ENCODE peak calls at places on chromosomes 1 and 21, in eight cellular contexts. H is left lung; D is CD8-positive, alpha-beta T cell; X is A549; J is endothelial cell of umbilical vein; N is small intestine; T is transverse colon; R is sigmoid colon. G is an unnamed sample. For H3K4me1, the result is how much of the 10 kb centered on the place peaks cover.

GRCh38 chr1:207308451-207309190 is 12.9 kb upstream of the CD55 start:
- DNase-seq in J (no peak), R (no peak), T (no peak), H (no peak), D (no peak), X (no peak), N (no peak), G (no peak)

GRCh38 chr1:1385931-1386330 is 10.9 kb upstream of the AURKAIP1 start:
- DNase-seq in T (no peak), X (no peak), H (no peak), R (no peak), N (no peak), J (no peak), D (no peak), G (no peak)

GRCh38 chr1:12620142-12620865 is 2.3 kb upstream of the DHRS3 start:
- DNase-seq in H (no peak), D (no peak), X (no peak), R (no peak), J (no peak), T (no peak), N (peak), G (no peak)

GRCh38 chr1:6683434-6683833 is 18.2 kb downstream of the DNAJC11 start:
- DNase-seq in H (no peak), T (no peak), D (no peak), N (no peak), R (no peak), X (no peak), J (no peak), G (no peak)

GRCh38 chr1:55466921-55467320 is 251.8 kb upstream of the USP24 start:
- DNase-seq in H (no peak), J (no peak), N (no peak), D (no peak), R (no peak), X (no peak), T (no peak), G (no peak)

GRCh38 chr1:167676916-167677848 is 44.6 kb upstream of the MPZL1 start:
- DNase-seq in R (no peak), D (no peak), H (no peak), J (no peak), X (no peak), N (no peak), T (no peak), G (no peak)

GRCh38 chr1:20168547-20169491 is 17.1 kb upstream of the UBXN10 start:
- DNase-seq in H (no peak), N (no peak), J (no peak), D (no peak), R (no peak), X (no peak), T (no peak), G (no peak)

GRCh38 chr1:237124856-237125462 is 83.0 kb downstream of the RYR2 start:
- DNase-seq in D (no peak), R (no peak), X (peak), T (no peak), J (no peak), N (no peak), H (no peak), G (no peak)

GRCh38 chr1:54220004-54220811 is 20.2 kb downstream of the MRPL37 start:
- DNase-seq in R (peak), N (no peak), J (no peak), T (no peak), D (no peak), H (peak), X (no peak), G (no peak)

GRCh38 chr1:245091171-245091621 is 63.6 kb upstream of the KIF26B start:
- DNase-seq in D (no peak), H (no peak), J (no peak), T (no peak), X (no peak), R (no peak), N (no peak), G (no peak)

GRCh38 chr1:24635195-24635843 is 7.8 kb upstream of the SRRM1 start:
- DNase-seq in R (no peak), D (no peak), J (peak), X (peak), H (no peak), T (no peak), N (peak), G (no peak)

GRCh38 chr1:44310006-44310405 is 45.1 kb downstream of the ERI3 start:
- DNase-seq in D (no peak), J (no peak), H (no peak), X (no peak), R (no peak), T (no peak), N (no peak), G (no peak)

DNA sequence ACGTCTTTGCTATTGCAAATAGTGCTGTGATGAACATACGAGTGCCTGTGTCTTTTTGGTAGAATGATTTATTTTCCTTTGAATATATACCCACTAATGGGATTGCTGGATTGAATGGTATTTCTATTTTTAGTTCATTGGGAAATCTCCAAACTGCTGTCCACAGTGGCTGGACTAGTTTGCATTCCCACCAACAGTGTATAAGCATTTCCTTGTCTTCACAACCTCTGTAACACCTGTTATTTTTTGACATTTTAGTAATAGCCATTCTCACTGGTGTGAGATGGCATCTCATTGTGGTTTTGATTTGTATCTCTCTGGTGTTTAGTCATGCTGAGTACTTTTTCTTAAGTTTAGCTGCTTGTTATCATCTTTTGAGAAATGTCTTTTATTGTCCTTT is 215.0 kb downstream of the FMN2 start:
- DNase-seq in X (no peak), N (no peak), D (no peak), H (no peak), T (no peak), R (no peak), J (no peak), G (no peak)
- H3K4me1 ChIP-seq in X (under half), N (under half), D (under half), H (under half), T (under half), R (under half), J (under half), G (under half)

GRCh38 chr21:15003463-15004135 is 61.2 kb downstream of the NRIP1 start:
- DNase-seq in X (no peak), N (no peak), R (no peak), H (no peak), D (no peak), T (no peak), J (no peak), G (no peak)

GRCh38 chr21:15005391-15005790 is 59.4 kb downstream of the NRIP1 start:
- DNase-seq in D (no peak), R (no peak), X (no peak), T (no peak), J (peak), N (no peak), H (no peak), G (peak)

GRCh38 chr21:15006594-15007230 is 58.1 kb downstream of the NRIP1 start:
- DNase-seq in D (no peak), R (no peak), X (no peak), T (no peak), J (no peak), N (no peak), H (no peak), G (no peak)

GRCh38 chr21:15001773-15002647 is 62.8 kb downstream of the NRIP1 start:
- DNase-seq in T (no peak), X (no peak), J (no peak), D (no peak), N (peak), R (no peak), H (no peak), G (no peak)

GRCh38 chr21:15004721-15005370 is 60.0 kb downstream of the NRIP1 start:
- DNase-seq in J (no peak), R (no peak), T (no peak), H (no peak), D (no peak), N (peak), X (no peak), G (no peak)
- H3K4me1 ChIP-seq in J (under half), R (under half), T (under half), H (under half), D (under half), N (under half), X (half or more), G (under half)

GRCh38 chr1:234325878-234326492 is 47.3 kb upstream of the COA6 start:
- DNase-seq in X (no peak), J (no peak), H (no peak), T (no peak), D (no peak), N (no peak), R (no peak), G (no peak)
- H3K4me1 ChIP-seq in X (under half), J (under half), H (under half), T (under half), D (under half), N (under half), R (under half), G (under half)

DNA sequence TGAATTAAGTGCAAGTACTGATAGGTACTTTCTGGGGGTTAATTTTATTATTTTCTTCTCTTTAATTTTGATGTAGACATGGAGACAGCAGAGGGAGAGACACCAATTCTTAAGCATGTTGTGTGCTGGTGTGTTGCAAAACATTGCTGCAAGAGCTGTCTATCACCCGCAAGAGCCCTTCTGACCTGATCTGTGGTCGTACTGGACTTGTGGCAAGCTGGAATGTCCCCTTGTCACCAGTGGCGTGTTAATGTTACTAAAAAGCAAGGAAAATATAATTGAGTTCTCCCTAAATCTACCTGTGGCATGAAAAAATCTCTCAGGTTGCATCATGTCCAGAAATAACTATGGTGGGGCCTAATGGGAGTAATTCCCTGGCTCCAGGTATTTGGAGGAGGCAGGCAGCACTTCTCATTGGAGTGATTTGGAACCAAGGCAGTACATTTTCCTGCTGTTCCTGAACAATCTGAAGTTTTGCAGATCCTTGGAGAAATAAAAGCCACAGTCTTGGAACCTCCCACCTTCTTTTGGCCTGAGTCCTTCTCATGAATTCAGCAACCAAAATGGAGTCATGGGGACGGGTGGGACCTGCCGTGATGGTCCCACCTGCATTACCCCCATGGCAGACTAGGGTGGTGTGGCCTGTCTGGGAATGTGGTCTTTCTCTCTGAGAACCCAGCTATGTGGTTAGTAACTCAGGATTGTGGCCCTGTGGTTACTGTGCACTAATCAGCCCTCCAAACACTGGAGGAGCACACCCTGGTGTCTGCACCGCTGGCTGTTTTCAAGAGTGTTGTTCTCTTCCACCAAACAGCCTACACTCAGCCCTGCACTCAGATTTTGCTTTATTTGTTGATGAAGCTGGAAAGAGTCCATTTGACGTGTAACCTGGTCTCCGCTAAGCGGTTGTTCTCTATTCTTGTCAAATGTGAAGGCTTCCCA is 57.4 kb downstream of the GALNT2 start:
- DNase-seq in H (no peak), T (no peak), X (no peak), N (no peak), R (no peak), D (no peak), J (no peak), G (no peak)
- H3K4me1 ChIP-seq in H (half or more), T (under half), X (under half), N (under half), R (under half), D (under half), J (under half), G (under half)

GRCh38 chr1:229035748-229036082 is 235.2 kb upstream of the RAB4A start:
- DNase-seq in R (no peak), T (no peak), N (no peak), H (no peak), X (no peak), J (no peak), D (no peak), G (no peak)
- H3K4me1 ChIP-seq in R (under half), T (under half), N (under half), H (under half), X (under half), J (under half), D (under half), G (under half)

GRCh38 chr1:4059270-4059669 is 159.2 kb upstream of the C1orf174 start:
- DNase-seq in N (no peak), H (no peak), T (no peak), D (no peak), X (no peak), J (no peak), R (no peak), G (no peak)

GRCh38 chr1:4061521-4062031 is 161.5 kb upstream of the C1orf174 start:
- DNase-seq in D (no peak), J (no peak), H (no peak), X (no peak), R (no peak), T (no peak), N (no peak), G (no peak)

GRCh38 chr1:4062041-4062440 is 162.0 kb upstream of the C1orf174 start:
- DNase-seq in X (no peak), R (no peak), N (no peak), H (no peak), J (no peak), D (no peak), T (no peak), G (no peak)

GRCh38 chr1:4062560-4062959 is 162.5 kb upstream of the C1orf174 start:
- DNase-seq in X (no peak), T (no peak), H (no peak), D (no peak), J (no peak), R (no peak), N (no peak), G (no peak)

GRCh38 chr1:4060850-4061249 is 160.8 kb upstream of the C1orf174 start:
- DNase-seq in D (no peak), H (no peak), N (no peak), J (no peak), T (no peak), R (no peak), X (peak), G (no peak)
- H3K4me1 ChIP-seq in D (under half), H (under half), N (under half), J (under half), T (under half), R (under half), X (under half), G (under half)